ENCODE peak calls at places on chromosome 13, in six cellular contexts. One of them, this sample, is unnamed.

GRCh38 chr13:107211073-107211472 is 643.1 kb upstream of the ARGLU1 start:
- DNase-seq in SK-N-SH: peak
- DNase-seq in GM12878: no peak
- DNase-seq in K562: peak
- DNase-seq in HCT116: peak
- DNase-seq in HepG2: peak
- DNase-seq in this sample: peak

GRCh38 chr13:33740134-33740538 is 77.8 kb upstream of the RFC3 start:
- DNase-seq in SK-N-SH: no peak
- DNase-seq in GM12878: no peak
- DNase-seq in K562: no peak
- DNase-seq in HCT116: no peak
- DNase-seq in HepG2: no peak
- DNase-seq in this sample: no peak

GRCh38 chr13:48123827-48124226 is 28.9 kb upstream of the MED4 start:
- DNase-seq in SK-N-SH: no peak
- DNase-seq in GM12878: no peak
- DNase-seq in K562: no peak
- DNase-seq in HCT116: no peak
- DNase-seq in HepG2: no peak
- DNase-seq in this sample: no peak

GRCh38 chr13:24159921-24160324 is 597 bp upstream of the SPATA13 start:
- DNase-seq in SK-N-SH: peak
- DNase-seq in GM12878: no peak
- DNase-seq in K562: no peak
- DNase-seq in HCT116: no peak
- DNase-seq in HepG2: no peak
- DNase-seq in this sample: peak

GRCh38 chr13:40130871-40131636 is 475.6 kb downstream of the COG6 start:
- DNase-seq in SK-N-SH: no peak
- DNase-seq in GM12878: no peak
- DNase-seq in K562: peak
- DNase-seq in HCT116: peak
- DNase-seq in HepG2: peak
- DNase-seq in this sample: no peak

GRCh38 chr13:100209857-100210580 is 121.1 kb downstream of the PCCA start:
- DNase-seq in SK-N-SH: no peak
- DNase-seq in GM12878: no peak
- DNase-seq in K562: no peak
- DNase-seq in HCT116: peak
- DNase-seq in HepG2: no peak
- DNase-seq in this sample: no peak

GRCh38 chr13:35496761-35497386 is 20.4 kb upstream of the MAB21L1 start:
- DNase-seq in SK-N-SH: no peak
- DNase-seq in GM12878: no peak
- DNase-seq in K562: no peak
- DNase-seq in HCT116: no peak
- DNase-seq in HepG2: no peak
- DNase-seq in this sample: no peak

GRCh38 chr13:34164585-34164984 is 346.6 kb downstream of the RFC3 start:
- DNase-seq in SK-N-SH: no peak
- DNase-seq in GM12878: no peak
- DNase-seq in K562: no peak
- DNase-seq in HCT116: no peak
- DNase-seq in HepG2: no peak
- DNase-seq in this sample: no peak

GRCh38 chr13:34926513-34926912 is 15.6 kb upstream of the NBEA start:
- DNase-seq in SK-N-SH: no peak
- DNase-seq in GM12878: no peak
- DNase-seq in K562: no peak
- DNase-seq in HCT116: no peak
- DNase-seq in HepG2: no peak
- DNase-seq in this sample: no peak

GRCh38 chr13:92303428-92303827 is 905.0 kb downstream of the GPC5 start:
- DNase-seq in SK-N-SH: no peak
- DNase-seq in GM12878: no peak
- DNase-seq in K562: no peak
- DNase-seq in HCT116: no peak
- DNase-seq in HepG2: no peak
- DNase-seq in this sample: no peak

GRCh38 chr13:23796546-23796945 is 92.7 kb downstream of the MIPEP start:
- DNase-seq in SK-N-SH: no peak
- DNase-seq in GM12878: no peak
- DNase-seq in K562: no peak
- DNase-seq in HCT116: no peak
- DNase-seq in HepG2: peak
- DNase-seq in this sample: no peak

GRCh38 chr13:34153428-34154180 is 335.7 kb downstream of the RFC3 start:
- DNase-seq in SK-N-SH: no peak
- DNase-seq in GM12878: no peak
- DNase-seq in K562: no peak
- DNase-seq in HCT116: no peak
- DNase-seq in HepG2: no peak
- DNase-seq in this sample: no peak

GRCh38 chr13:112209731-112210130 is 142.8 kb downstream of the SOX1 start:
- DNase-seq in SK-N-SH: no peak
- DNase-seq in GM12878: no peak
- DNase-seq in K562: no peak
- DNase-seq in HCT116: no peak
- DNase-seq in HepG2: no peak
- DNase-seq in this sample: no peak

GRCh38 chr13:95136638-95137037 is 164.6 kb downstream of the ABCC4 start:
- DNase-seq in SK-N-SH: no peak
- DNase-seq in GM12878: no peak
- DNase-seq in K562: no peak
- DNase-seq in HCT116: no peak
- DNase-seq in HepG2: no peak
- DNase-seq in this sample: no peak

GRCh38 chr13:112131740-112132113 is 64.8 kb downstream of the SOX1 start:
- DNase-seq in SK-N-SH: no peak
- DNase-seq in GM12878: no peak
- DNase-seq in K562: no peak
- DNase-seq in HCT116: no peak
- DNase-seq in HepG2: no peak
- DNase-seq in this sample: no peak

GRCh38 chr13:112092453-112092852 is 25.5 kb downstream of the SOX1 start:
- DNase-seq in SK-N-SH: no peak
- DNase-seq in GM12878: no peak
- DNase-seq in K562: no peak
- DNase-seq in HCT116: no peak
- DNase-seq in HepG2: no peak
- DNase-seq in this sample: no peak

GRCh38 chr13:24692541-24692940 is 12.3 kb downstream of the ATP12A start:
- DNase-seq in SK-N-SH: no peak
- DNase-seq in GM12878: no peak
- DNase-seq in K562: no peak
- DNase-seq in HCT116: no peak
- DNase-seq in HepG2: no peak
- DNase-seq in this sample: no peak

GRCh38 chr13:73827434-73827833 is 306.8 kb downstream of the KLF12 start:
- DNase-seq in SK-N-SH: no peak
- DNase-seq in GM12878: no peak
- DNase-seq in K562: no peak
- DNase-seq in HCT116: no peak
- DNase-seq in HepG2: no peak
- DNase-seq in this sample: no peak
- TF ChIP-seq SIN3A in SK-N-SH: no peak
- TF ChIP-seq SIN3A in GM12878: no peak
- TF ChIP-seq SIN3A in K562: no peak
- TF ChIP-seq SIN3A in HCT116: no peak
- TF ChIP-seq SIN3A in HepG2: no peak
- TF ChIP-seq SIN3A in this sample: no peak

GRCh38 chr13:32639502-32640105 is 53.4 kb downstream of the PDS5B start:
- DNase-seq in SK-N-SH: peak
- DNase-seq in GM12878: peak
- DNase-seq in K562: peak
- DNase-seq in HCT116: peak
- DNase-seq in HepG2: peak
- DNase-seq in this sample: no peak
- TF ChIP-seq YY1 in SK-N-SH: no peak
- TF ChIP-seq YY1 in GM12878: no peak
- TF ChIP-seq YY1 in K562: no peak
- TF ChIP-seq YY1 in HCT116: no peak
- TF ChIP-seq YY1 in HepG2: no peak
- TF ChIP-seq YY1 in this sample: no peak

DNA sequence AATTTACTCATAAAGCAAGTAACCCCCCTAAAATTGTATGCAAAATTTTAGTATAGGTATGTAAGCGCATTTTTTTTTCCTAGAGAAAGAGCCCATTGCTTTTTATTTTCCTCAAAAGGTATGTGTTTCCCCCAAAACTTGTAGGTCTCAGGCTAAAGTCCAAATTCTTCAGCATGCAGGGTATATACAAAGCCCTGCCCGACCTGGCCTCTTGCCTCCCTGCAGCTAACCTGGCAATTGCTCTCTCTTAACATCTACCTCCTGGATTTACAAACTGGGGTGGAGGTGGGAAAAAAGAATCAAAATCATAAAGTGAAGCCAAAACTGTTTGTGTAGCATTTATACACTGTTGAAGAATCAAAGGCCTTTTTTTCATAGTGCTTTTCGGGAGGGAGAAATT is 107.8 kb downstream of the KCNRG start:
- DNase-seq in SK-N-SH: no peak
- DNase-seq in GM12878: no peak
- DNase-seq in K562: peak
- DNase-seq in HCT116: no peak
- DNase-seq in HepG2: peak
- DNase-seq in this sample: no peak
- TF ChIP-seq SIN3A in SK-N-SH: no peak
- TF ChIP-seq SIN3A in GM12878: no peak
- TF ChIP-seq SIN3A in K562: no peak
- TF ChIP-seq SIN3A in HCT116: no peak
- TF ChIP-seq SIN3A in HepG2: no peak
- TF ChIP-seq SIN3A in this sample: no peak

DNA sequence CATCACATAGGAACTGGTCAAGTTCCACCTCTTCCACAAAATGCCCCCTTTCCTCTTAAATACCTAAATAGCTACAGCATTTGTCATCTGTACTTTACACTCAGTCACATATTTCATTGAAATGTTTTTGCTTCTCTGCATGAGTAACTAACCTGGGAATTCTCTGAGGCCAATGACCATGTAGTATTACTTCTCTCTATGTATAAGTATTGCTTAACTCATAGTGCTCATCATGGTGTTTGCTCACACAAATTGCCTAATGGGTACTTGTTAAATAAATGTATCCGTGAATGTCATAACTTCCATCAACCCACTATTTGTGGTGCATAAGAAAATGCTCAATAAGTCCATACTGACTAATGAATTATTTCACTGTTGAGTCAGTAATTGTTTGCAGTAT is 115.5 kb downstream of the FGF14 start:
- DNase-seq in SK-N-SH: no peak
- DNase-seq in GM12878: no peak
- DNase-seq in K562: no peak
- DNase-seq in HCT116: no peak
- DNase-seq in HepG2: peak
- DNase-seq in this sample: no peak
- TF ChIP-seq YY1 in SK-N-SH: no peak
- TF ChIP-seq YY1 in GM12878: no peak
- TF ChIP-seq YY1 in K562: no peak
- TF ChIP-seq YY1 in HCT116: no peak
- TF ChIP-seq YY1 in HepG2: no peak
- TF ChIP-seq YY1 in this sample: no peak

DNA sequence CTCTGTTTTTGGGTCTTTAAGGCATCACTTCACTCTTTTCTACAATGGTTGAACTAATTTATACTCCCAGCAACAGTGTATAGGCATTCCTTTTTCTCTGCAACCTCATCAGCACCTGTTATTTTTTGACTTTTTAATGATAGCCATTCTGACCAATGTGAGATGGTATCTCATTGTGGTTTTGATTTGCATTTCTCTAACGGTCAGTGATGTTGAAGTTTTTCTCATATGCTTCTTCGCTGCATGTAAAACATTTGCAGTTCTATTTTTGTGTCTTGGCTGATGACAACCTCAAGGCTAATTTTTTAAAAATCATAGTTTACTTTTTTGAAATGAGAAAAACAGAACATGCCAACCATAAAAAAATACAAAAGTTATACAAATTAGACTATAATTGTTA is 258.2 kb upstream of the EDNRB start:
- DNase-seq in SK-N-SH: no peak
- DNase-seq in GM12878: no peak
- DNase-seq in K562: no peak
- DNase-seq in HCT116: no peak
- DNase-seq in HepG2: no peak
- DNase-seq in this sample: no peak
- TF ChIP-seq SIN3A in SK-N-SH: no peak
- TF ChIP-seq SIN3A in GM12878: no peak
- TF ChIP-seq SIN3A in K562: no peak
- TF ChIP-seq SIN3A in HCT116: no peak
- TF ChIP-seq SIN3A in HepG2: no peak
- TF ChIP-seq SIN3A in this sample: no peak

GRCh38 chr13:26025196-26025595 is 26.6 kb downstream of the SHISA2 start:
- DNase-seq in SK-N-SH: no peak
- DNase-seq in GM12878: no peak
- DNase-seq in K562: no peak
- DNase-seq in HCT116: no peak
- DNase-seq in HepG2: no peak
- DNase-seq in this sample: peak

GRCh38 chr13:26026211-26026610 is 25.6 kb downstream of the SHISA2 start:
- DNase-seq in SK-N-SH: no peak
- DNase-seq in GM12878: no peak
- DNase-seq in K562: no peak
- DNase-seq in HCT116: no peak
- DNase-seq in HepG2: no peak
- DNase-seq in this sample: no peak

GRCh38 chr13:26025771-26026170 is 26.0 kb downstream of the SHISA2 start:
- DNase-seq in SK-N-SH: no peak
- DNase-seq in GM12878: no peak
- DNase-seq in K562: no peak
- DNase-seq in HCT116: no peak
- DNase-seq in HepG2: no peak
- DNase-seq in this sample: peak

GRCh38 chr13:26034018-26034417 is 17.8 kb downstream of the SHISA2 start:
- DNase-seq in SK-N-SH: no peak
- DNase-seq in GM12878: no peak
- DNase-seq in K562: no peak
- DNase-seq in HCT116: no peak
- DNase-seq in HepG2: no peak
- DNase-seq in this sample: no peak

GRCh38 chr13:26029581-26030136 is 22.2 kb downstream of the SHISA2 start:
- DNase-seq in SK-N-SH: no peak
- DNase-seq in GM12878: no peak
- DNase-seq in K562: no peak
- DNase-seq in HCT116: no peak
- DNase-seq in HepG2: no peak
- DNase-seq in this sample: no peak
- TF ChIP-seq YY1 in SK-N-SH: no peak
- TF ChIP-seq YY1 in GM12878: no peak
- TF ChIP-seq YY1 in K562: no peak
- TF ChIP-seq YY1 in HCT116: no peak
- TF ChIP-seq YY1 in HepG2: no peak
- TF ChIP-seq YY1 in this sample: no peak

GRCh38 chr13:32174366-32174765 is 140.8 kb downstream of the ZAR1L start:
- DNase-seq in SK-N-SH: no peak
- DNase-seq in GM12878: no peak
- DNase-seq in K562: no peak
- DNase-seq in HCT116: no peak
- DNase-seq in HepG2: no peak
- DNase-seq in this sample: no peak
- TF ChIP-seq SIN3A in SK-N-SH: no peak
- TF ChIP-seq SIN3A in GM12878: no peak
- TF ChIP-seq SIN3A in K562: no peak
- TF ChIP-seq SIN3A in HCT116: no peak
- TF ChIP-seq SIN3A in HepG2: no peak
- TF ChIP-seq SIN3A in this sample: no peak

This sample was measured in H1.